ENCODE peak calls at places on chromosomes 5 and 9, in five cellular contexts. I is NCI-H187; J is stimulated activated CD8-positive, alpha-beta memory T cell treated with anti-CD3 and anti-CD28 coated beads, Interleukin-15, amount 100 ng/mL, for 24 hours; X is activated CD4-positive, alpha-beta memory T cell treated with anti-CD3 and anti-CD28 coated beads, Interleukin-2, amount 10 ng/mL, durations not matched to agents 7 days and 5 days; Z is NCI-H524. V is an unnamed sample.

GRCh38 chr5:55564716-55565115 is 30.0 kb upstream of the PLPP1 start:
- DNase-seq in Z (peak; percentile 33), X (no peak), I (no peak), J (no peak), V (no peak)

GRCh38 chr9:110152704-110153374 is 55.1 kb downstream of the C9orf152 start:
- DNase-seq in I (no peak), Z (peak; percentile 74), X (no peak), J (no peak), V (no peak)

GRCh38 chr5:141476132-141476909 is 555 bp downstream of the PCDHGC3 start:
- DNase-seq in X (no peak), J (no peak), I (no peak), Z (peak; percentile 45), V (no peak)

GRCh38 chr9:113967380-113967779 is 91.3 kb downstream of the ZNF618 start:
- DNase-seq in X (no peak), I (no peak), J (no peak), Z (no peak), V (no peak)

GRCh38 chr5:61823796-61824195 is 482.2 kb upstream of the KIF2A start:
- DNase-seq in Z (peak; percentile 95), I (no peak), X (no peak), J (no peak), V (no peak)

GRCh38 chr5:44809215-44809955 is 638 bp downstream of the MRPS30 start:
- DNase-seq in Z (peak; percentile 73), I (peak; percentile 43), X (peak; percentile 65), J (peak; percentile 21), V (no peak)

GRCh38 chr9:110255417-110256141 is 728 bp downstream of the TXN start:
- DNase-seq in X (peak; percentile 65), I (no peak), J (peak; percentile 27), Z (peak; percentile 61), V (no peak)

GRCh38 chr5:149581192-149581861 is at the start of gene ARHGEF37:
- DNase-seq in Z (peak; percentile 55), J (peak; percentile 10), I (no peak), X (peak; percentile 41), V (peak; percentile 51)

GRCh38 chr9:15403155-15403554 is 19.5 kb upstream of the SNAPC3 start:
- DNase-seq in J (no peak), X (no peak), Z (peak; percentile 43), I (peak; percentile 8), V (no peak)

GRCh38 chr9:79011461-79011860 is 560.3 kb upstream of the TLE4 start:
- DNase-seq in Z (no peak), J (no peak), X (no peak), I (no peak), V (no peak)

GRCh38 chr9:89491688-89492087 is 6.2 kb downstream of the SEMA4D start:
- DNase-seq in I (no peak), Z (no peak), J (no peak), X (no peak), V (no peak)

GRCh38 chr9:69468380-69468779 is 143.4 kb downstream of the ENTREP1 start:
- DNase-seq in Z (no peak), I (no peak), J (no peak), X (no peak), V (no peak)

GRCh38 chr5:52856564-52856963 is 68.8 kb downstream of the ITGA1 start:
- DNase-seq in I (no peak), X (no peak), J (no peak), Z (no peak), V (no peak)